ENCODE peak calls at places on chromosomes 12 and 14, in eight cellular contexts. One of them, this sample, is unnamed.
A peak's percentile ranks its signal among the peaks of the same experiment; 100 is the strongest.

GRCh38 chr14:51576112-51576420 is 75.6 kb upstream of the FRMD6 start:
- DNase-seq in NCI-H2029: no peak
- DNase-seq in HS-5: no peak
- DNase-seq in GF-D8: no peak
- DNase-seq in amniotic stem cell: no peak
- DNase-seq in adrenal gland: no peak
- DNase-seq in DMS53: no peak
- DNase-seq in activated CD8-positive, alpha-beta T cell treated with anti-CD3 and anti-CD28 coated beads, Interleukin-2, amount 10 ng/mL, durations not matched to agents 7 days and 5 days: no peak
- DNase-seq in this sample: no peak

GRCh38 chr12:12019881-12020280 is 50.9 kb upstream of the BCL2L14 start:
- DNase-seq in NCI-H2029: no peak
- DNase-seq in HS-5: no peak
- DNase-seq in GF-D8: no peak
- DNase-seq in amniotic stem cell: no peak
- DNase-seq in adrenal gland: no peak
- DNase-seq in DMS53: peak; percentile 29
- DNase-seq in activated CD8-positive, alpha-beta T cell treated with anti-CD3 and anti-CD28 coated beads, Interleukin-2, amount 10 ng/mL, durations not matched to agents 7 days and 5 days: no peak
- DNase-seq in this sample: no peak

GRCh38 chr14:93132472-93133065 is 16.8 kb upstream of the ITPK1 start:
- DNase-seq in NCI-H2029: no peak
- DNase-seq in HS-5: no peak
- DNase-seq in GF-D8: no peak
- DNase-seq in amniotic stem cell: no peak
- DNase-seq in adrenal gland: peak; percentile 55
- DNase-seq in DMS53: peak; percentile 59
- DNase-seq in activated CD8-positive, alpha-beta T cell treated with anti-CD3 and anti-CD28 coated beads, Interleukin-2, amount 10 ng/mL, durations not matched to agents 7 days and 5 days: peak; percentile 55
- DNase-seq in this sample: no peak

GRCh38 chr12:51752490-51752889 is 96.0 kb downstream of the FIGNL2 start:
- DNase-seq in NCI-H2029: no peak
- DNase-seq in HS-5: no peak
- DNase-seq in GF-D8: no peak
- DNase-seq in amniotic stem cell: peak; percentile 20
- DNase-seq in adrenal gland: no peak
- DNase-seq in DMS53: no peak
- DNase-seq in activated CD8-positive, alpha-beta T cell treated with anti-CD3 and anti-CD28 coated beads, Interleukin-2, amount 10 ng/mL, durations not matched to agents 7 days and 5 days: no peak
- DNase-seq in this sample: peak; percentile 92

GRCh38 chr14:51095854-51096823 is 1.2 kb upstream of the TRIM9 start:
- DNase-seq in NCI-H2029: peak; percentile 52
- DNase-seq in HS-5: peak; percentile 25
- DNase-seq in GF-D8: no peak
- DNase-seq in amniotic stem cell: no peak
- DNase-seq in adrenal gland: peak; percentile 30
- DNase-seq in DMS53: peak; percentile 75
- DNase-seq in activated CD8-positive, alpha-beta T cell treated with anti-CD3 and anti-CD28 coated beads, Interleukin-2, amount 10 ng/mL, durations not matched to agents 7 days and 5 days: no peak
- DNase-seq in this sample: peak; percentile 66

GRCh38 chr12:24903305-24904088 is 45.4 kb downstream of the BCAT1 start:
- DNase-seq in NCI-H2029: no peak
- DNase-seq in HS-5: no peak
- DNase-seq in GF-D8: no peak
- DNase-seq in amniotic stem cell: no peak
- DNase-seq in adrenal gland: no peak
- DNase-seq in DMS53: no peak
- DNase-seq in activated CD8-positive, alpha-beta T cell treated with anti-CD3 and anti-CD28 coated beads, Interleukin-2, amount 10 ng/mL, durations not matched to agents 7 days and 5 days: peak; percentile 41
- DNase-seq in this sample: no peak

GRCh38 chr12:93622485-93622884 is 50.0 kb downstream of the SOCS2 start:
- DNase-seq in NCI-H2029: peak; percentile 7
- DNase-seq in HS-5: peak; percentile 14
- DNase-seq in GF-D8: no peak
- DNase-seq in amniotic stem cell: no peak
- DNase-seq in adrenal gland: no peak
- DNase-seq in DMS53: peak; percentile 22
- DNase-seq in activated CD8-positive, alpha-beta T cell treated with anti-CD3 and anti-CD28 coated beads, Interleukin-2, amount 10 ng/mL, durations not matched to agents 7 days and 5 days: no peak
- DNase-seq in this sample: no peak

GRCh38 chr14:97377550-97377949 is 580.4 kb downstream of the VRK1 start:
- DNase-seq in NCI-H2029: no peak
- DNase-seq in HS-5: no peak
- DNase-seq in GF-D8: no peak
- DNase-seq in amniotic stem cell: no peak
- DNase-seq in adrenal gland: no peak
- DNase-seq in DMS53: no peak
- DNase-seq in activated CD8-positive, alpha-beta T cell treated with anti-CD3 and anti-CD28 coated beads, Interleukin-2, amount 10 ng/mL, durations not matched to agents 7 days and 5 days: no peak
- DNase-seq in this sample: no peak

GRCh38 chr12:121767525-121768016 is 25.9 kb downstream of the RHOF start:
- DNase-seq in NCI-H2029: no peak
- DNase-seq in HS-5: no peak
- DNase-seq in GF-D8: no peak
- DNase-seq in amniotic stem cell: no peak
- DNase-seq in adrenal gland: no peak
- DNase-seq in DMS53: no peak
- DNase-seq in activated CD8-positive, alpha-beta T cell treated with anti-CD3 and anti-CD28 coated beads, Interleukin-2, amount 10 ng/mL, durations not matched to agents 7 days and 5 days: no peak
- DNase-seq in this sample: peak; percentile 84

GRCh38 chr12:62843714-62844113 is 91.2 kb downstream of the PPM1H start:
- DNase-seq in NCI-H2029: no peak
- DNase-seq in HS-5: no peak
- DNase-seq in GF-D8: no peak
- DNase-seq in amniotic stem cell: no peak
- DNase-seq in adrenal gland: no peak
- DNase-seq in DMS53: no peak
- DNase-seq in activated CD8-positive, alpha-beta T cell treated with anti-CD3 and anti-CD28 coated beads, Interleukin-2, amount 10 ng/mL, durations not matched to agents 7 days and 5 days: no peak
- DNase-seq in this sample: no peak

GRCh38 chr12:61538951-61539350 is 721.3 kb upstream of the USP15 start:
- DNase-seq in NCI-H2029: no peak
- DNase-seq in HS-5: no peak
- DNase-seq in GF-D8: no peak
- DNase-seq in amniotic stem cell: no peak
- DNase-seq in adrenal gland: no peak
- DNase-seq in DMS53: peak; percentile 73
- DNase-seq in activated CD8-positive, alpha-beta T cell treated with anti-CD3 and anti-CD28 coated beads, Interleukin-2, amount 10 ng/mL, durations not matched to agents 7 days and 5 days: no peak
- DNase-seq in this sample: no peak

GRCh38 chr12:108635997-108636808 is 2.5 kb upstream of the SELPLG start:
- DNase-seq in NCI-H2029: no peak
- DNase-seq in HS-5: no peak
- DNase-seq in GF-D8: no peak
- DNase-seq in amniotic stem cell: no peak
- DNase-seq in adrenal gland: no peak
- DNase-seq in DMS53: no peak
- DNase-seq in activated CD8-positive, alpha-beta T cell treated with anti-CD3 and anti-CD28 coated beads, Interleukin-2, amount 10 ng/mL, durations not matched to agents 7 days and 5 days: no peak
- DNase-seq in this sample: no peak

GRCh38 chr14:21309238-21309636 is 29.4 kb downstream of the RPGRIP1 start:
- DNase-seq in NCI-H2029: no peak
- DNase-seq in HS-5: no peak
- DNase-seq in GF-D8: no peak
- DNase-seq in amniotic stem cell: no peak
- DNase-seq in adrenal gland: no peak
- DNase-seq in DMS53: peak; percentile 21
- DNase-seq in activated CD8-positive, alpha-beta T cell treated with anti-CD3 and anti-CD28 coated beads, Interleukin-2, amount 10 ng/mL, durations not matched to agents 7 days and 5 days: no peak
- DNase-seq in this sample: no peak

GRCh38 chr14:39423793-39424192 is 8.4 kb downstream of the FBXO33 start:
- DNase-seq in NCI-H2029: no peak
- DNase-seq in HS-5: no peak
- DNase-seq in GF-D8: no peak
- DNase-seq in amniotic stem cell: no peak
- DNase-seq in adrenal gland: no peak
- DNase-seq in DMS53: peak; percentile 4
- DNase-seq in activated CD8-positive, alpha-beta T cell treated with anti-CD3 and anti-CD28 coated beads, Interleukin-2, amount 10 ng/mL, durations not matched to agents 7 days and 5 days: no peak
- DNase-seq in this sample: no peak

GRCh38 chr12:130826151-130826801 is 12.8 kb downstream of the STX2 start:
- DNase-seq in NCI-H2029: no peak
- DNase-seq in HS-5: peak; percentile 50
- DNase-seq in GF-D8: peak; percentile 30
- DNase-seq in amniotic stem cell: no peak
- DNase-seq in adrenal gland: no peak
- DNase-seq in DMS53: peak; percentile 51
- DNase-seq in activated CD8-positive, alpha-beta T cell treated with anti-CD3 and anti-CD28 coated beads, Interleukin-2, amount 10 ng/mL, durations not matched to agents 7 days and 5 days: peak; percentile 79
- DNase-seq in this sample: peak; percentile 24

GRCh38 chr12:11949738-11950403 is 120.9 kb upstream of the BCL2L14 start:
- DNase-seq in NCI-H2029: peak; percentile 84
- DNase-seq in HS-5: no peak
- DNase-seq in GF-D8: no peak
- DNase-seq in amniotic stem cell: no peak
- DNase-seq in adrenal gland: no peak
- DNase-seq in DMS53: peak; percentile 63
- DNase-seq in activated CD8-positive, alpha-beta T cell treated with anti-CD3 and anti-CD28 coated beads, Interleukin-2, amount 10 ng/mL, durations not matched to agents 7 days and 5 days: no peak
- DNase-seq in this sample: no peak

GRCh38 chr14:34113051-34113511 is 162.2 kb upstream of the EGLN3 start:
- DNase-seq in NCI-H2029: no peak
- DNase-seq in HS-5: peak; percentile 59
- DNase-seq in GF-D8: no peak
- DNase-seq in amniotic stem cell: peak; percentile 37
- DNase-seq in adrenal gland: no peak
- DNase-seq in DMS53: no peak
- DNase-seq in activated CD8-positive, alpha-beta T cell treated with anti-CD3 and anti-CD28 coated beads, Interleukin-2, amount 10 ng/mL, durations not matched to agents 7 days and 5 days: no peak
- DNase-seq in this sample: peak; percentile 71

GRCh38 chr12:76030378-76031080 is 1.0 kb downstream of the PHLDA1 start:
- DNase-seq in NCI-H2029: no peak
- DNase-seq in HS-5: no peak
- DNase-seq in GF-D8: no peak
- DNase-seq in amniotic stem cell: no peak
- DNase-seq in adrenal gland: peak; percentile 43
- DNase-seq in DMS53: peak; percentile 80
- DNase-seq in activated CD8-positive, alpha-beta T cell treated with anti-CD3 and anti-CD28 coated beads, Interleukin-2, amount 10 ng/mL, durations not matched to agents 7 days and 5 days: peak; percentile 67
- DNase-seq in this sample: no peak

GRCh38 chr12:132057691-132058090 is 86.4 kb downstream of the DDX51 start:
- DNase-seq in NCI-H2029: no peak
- DNase-seq in HS-5: no peak
- DNase-seq in GF-D8: no peak
- DNase-seq in amniotic stem cell: no peak
- DNase-seq in adrenal gland: no peak
- DNase-seq in DMS53: no peak
- DNase-seq in activated CD8-positive, alpha-beta T cell treated with anti-CD3 and anti-CD28 coated beads, Interleukin-2, amount 10 ng/mL, durations not matched to agents 7 days and 5 days: no peak
- DNase-seq in this sample: no peak

GRCh38 chr14:72558721-72559120 is 335.2 kb downstream of the DPF3 start:
- DNase-seq in NCI-H2029: no peak
- DNase-seq in HS-5: no peak
- DNase-seq in GF-D8: no peak
- DNase-seq in amniotic stem cell: no peak
- DNase-seq in adrenal gland: no peak
- DNase-seq in DMS53: no peak
- DNase-seq in activated CD8-positive, alpha-beta T cell treated with anti-CD3 and anti-CD28 coated beads, Interleukin-2, amount 10 ng/mL, durations not matched to agents 7 days and 5 days: no peak
- DNase-seq in this sample: peak; percentile 71

GRCh38 chr12:125064492-125064891 is 743 bp upstream of the AACS start:
- DNase-seq in NCI-H2029: no peak
- DNase-seq in HS-5: no peak
- DNase-seq in GF-D8: no peak
- DNase-seq in amniotic stem cell: no peak
- DNase-seq in adrenal gland: no peak
- DNase-seq in DMS53: no peak
- DNase-seq in activated CD8-positive, alpha-beta T cell treated with anti-CD3 and anti-CD28 coated beads, Interleukin-2, amount 10 ng/mL, durations not matched to agents 7 days and 5 days: no peak
- DNase-seq in this sample: no peak

This sample was measured in retinal pigment epithelial cell.